ENCODE peak calls at places on chromosomes 2 and 18, in nine cellular contexts. M, Y, A, C, D, J, W, S and E are unnamed samples. For H3K4me1, the result is how much of the 10 kb centered on the place peaks cover.

GRCh38 chr2:134664051-134664450 is 54.7 kb downstream of the TMEM163 start:
- DNase-seq in M (no peak), W (no peak), Y (no peak), A (no peak), J (no peak), D (no peak), S (no peak), C (no peak), E (no peak)

GRCh38 chr2:240457223-240458043 is 22.0 kb downstream of the GPC1 start:
- DNase-seq in D (no peak), S (peak), W (no peak), M (no peak), C (no peak), A (no peak), Y (no peak), J (no peak), E (no peak)

GRCh38 chr2:237859082-237859433 is 365 bp upstream of the RAMP1 start:
- DNase-seq in W (no peak), D (no peak), A (peak), C (no peak), M (no peak), S (peak), J (no peak), Y (no peak), E (no peak)

GRCh38 chr18:63405986-63406385 is 16.3 kb downstream of the VPS4B start:
- DNase-seq in S (no peak), Y (no peak), W (no peak), D (no peak), M (peak), A (no peak), J (no peak), C (no peak), E (no peak)

GRCh38 chr2:10305254-10305635 is 2.5 kb downstream of the HPCAL1 start:
- DNase-seq in W (no peak), A (no peak), J (no peak), M (no peak), D (no peak), C (no peak), S (no peak), Y (no peak), E (no peak)

GRCh38 chr18:33749831-33750230 is 171.8 kb downstream of the ASXL3 start:
- DNase-seq in J (no peak), M (no peak), S (no peak), D (no peak), C (no peak), A (no peak), W (no peak), Y (no peak), E (no peak)

GRCh38 chr2:25595393-25595792 is 78.0 kb downstream of the DTNB start:
- DNase-seq in C (no peak), J (no peak), S (no peak), Y (no peak), M (no peak), D (no peak), W (no peak), A (no peak), E (no peak)

GRCh38 chr2:122748552-122749011 is 993.1 kb downstream of the TSN start:
- DNase-seq in C (no peak), J (no peak), M (no peak), W (no peak), D (no peak), S (no peak), Y (no peak), A (no peak), E (no peak)

GRCh38 chr18:46071615-46071893 is 506 bp downstream of the PSTPIP2 start:
- DNase-seq in M (no peak), W (peak), S (no peak), Y (no peak), C (no peak), D (no peak), J (no peak), A (no peak), E (no peak)

GRCh38 chr2:74188018-74188601 is 9.4 kb upstream of the MOB1A start:
- DNase-seq in M (peak), Y (no peak), S (peak), W (no peak), D (peak), A (peak), J (no peak), C (no peak), E (no peak)

GRCh38 chr2:157743051-157743450 is 114.4 kb upstream of the ACVR1C start:
- DNase-seq in W (no peak), J (peak), S (no peak), M (no peak), A (no peak), D (no peak), Y (no peak), C (no peak), E (no peak)

GRCh38 chr2:237045449-237045848 is 40.2 kb upstream of the COPS8 start:
- DNase-seq in D (no peak), W (no peak), Y (no peak), C (no peak), J (no peak), S (no peak), M (no peak), A (no peak), E (no peak)

GRCh38 chr18:69399253-69399652 is 1.4 kb upstream of the DOK6 start:
- DNase-seq in D (no peak), S (no peak), J (no peak), A (no peak), M (no peak), W (no peak), C (no peak), Y (no peak), E (no peak)

GRCh38 chr2:64524604-64525322 is 635 bp downstream of the AFTPH start:
- DNase-seq in M (peak), W (peak), A (no peak), S (no peak), C (peak), Y (peak), D (no peak), J (no peak), E (no peak)

GRCh38 chr2:2567776-2568175 is 236.7 kb upstream of the MYT1L start:
- DNase-seq in J (no peak), W (no peak), C (no peak), D (no peak), S (no peak), Y (no peak), A (peak), M (no peak), E (no peak)

GRCh38 chr2:58734365-58734764 is 493.2 kb upstream of the FANCL start:
- DNase-seq in C (no peak), S (no peak), A (no peak), D (peak), J (no peak), Y (no peak), W (peak), M (no peak), E (no peak)

GRCh38 chr18:42064109-42064508 is 109.1 kb downstream of the PIK3C3 start:
- DNase-seq in D (no peak), A (no peak), W (no peak), C (no peak), S (no peak), M (no peak), J (no peak), Y (no peak), E (no peak)

GRCh38 chr2:187139469-187139868 is 290.5 kb upstream of the ZSWIM2 start:
- DNase-seq in C (no peak), D (no peak), S (no peak), W (no peak), M (no peak), Y (no peak), A (no peak), J (no peak), E (no peak)

GRCh38 chr2:144517825-144518699 is 1.9 kb downstream of the ZEB2 start:
- DNase-seq in Y (no peak), W (peak), M (no peak), C (no peak), S (no peak), J (no peak), D (no peak), A (no peak), E (no peak)

GRCh38 chr2:144515694-144516416 is 4.1 kb downstream of the ZEB2 start:
- DNase-seq in M (no peak), D (no peak), A (peak), Y (no peak), W (peak), C (peak), S (peak), J (no peak), E (no peak)

GRCh38 chr2:144518744-144519596 is 949 bp downstream of the ZEB2 start:
- DNase-seq in C (no peak), M (no peak), S (no peak), W (peak), J (peak), A (no peak), D (no peak), Y (no peak), E (no peak)

GRCh38 chr2:144516417-144516980 is 3.4 kb downstream of the ZEB2 start:
- DNase-seq in M (no peak), D (no peak), Y (no peak), C (no peak), A (peak), J (no peak), W (peak), S (peak), E (no peak)

GRCh38 chr2:144516981-144517824 is 2.7 kb downstream of the ZEB2 start:
- DNase-seq in W (peak), Y (no peak), S (peak), M (no peak), A (peak), J (no peak), D (no peak), C (peak), E (no peak)
- TF ChIP-seq POLR2AphosphoS5 in W (peak), Y (peak), S (peak), M (no peak), A (peak), J (no peak), D (no peak), C (peak), E (peak)

GRCh38 chr2:174486614-174487535 is at the start of gene GPR155:
- DNase-seq in A (peak), J (peak), D (peak), S (peak), W (peak), Y (peak), C (peak), M (peak), E (peak)
- TF ChIP-seq POLR2A in A (no peak), J (peak), D (peak), S (no peak), W (peak), Y (no peak), C (peak), M (no peak), E (no peak)

GRCh38 chr2:191845248-191845715 is 1.6 kb downstream of the CAVIN2 start:
- DNase-seq in Y (no peak), C (no peak), A (peak), J (no peak), S (no peak), D (no peak), M (no peak), W (peak), E (no peak)
- H3K4me1 ChIP-seq in Y (under half), C (under half), A (under half), J (under half), S (under half), D (under half), M (under half), W (under half), E (under half)

GRCh38 chr2:28528206-28528605 is 32.3 kb downstream of the PLB1 start:
- DNase-seq in S (no peak), A (no peak), W (no peak), M (no peak), J (no peak), C (no peak), D (no peak), Y (no peak), E (no peak)
- TF ChIP-seq POLR2AphosphoS5 in S (no peak), A (no peak), W (no peak), M (no peak), J (no peak), C (no peak), D (no peak), Y (no peak), E (no peak)

GRCh38 chr2:84919885-84920580 is 14.6 kb downstream of the TMSB10 start:
- DNase-seq in C (peak), J (no peak), S (no peak), A (no peak), D (peak), W (peak), Y (no peak), M (no peak), E (no peak)
- TF ChIP-seq POLR2A in C (no peak), J (no peak), S (no peak), A (no peak), D (peak), W (peak), Y (no peak), M (no peak), E (no peak)